ENCODE peak calls at places on chromosomes 12 and 14, in seven cellular contexts. L is fibroblast of lung; S is GM23338; C is A549; F is CD8-positive, alpha-beta memory T cell; Z is tibial nerve; P is cardiac muscle cell. H is an unnamed sample.

GRCh38 chr12:13745100-13745678 is 236.2 kb downstream of the GRIN2B start:
- DNase-seq in L (no peak), S (no peak), C (no peak), F (no peak), Z (no peak), P (no peak), H (no peak)

GRCh38 chr12:68532204-68532886 is 78.4 kb upstream of the RAP1B start:
- DNase-seq in L (peak; percentile 21), S (no peak), C (no peak), F (no peak), Z (no peak), P (no peak), H (no peak)

GRCh38 chr12:130353081-130353480 is 15.4 kb downstream of the PIWIL1 start:
- DNase-seq in L (no peak), S (no peak), C (no peak), F (no peak), Z (no peak), P (no peak), H (no peak)

GRCh38 chr12:41636658-41637057 is 448.5 kb downstream of the PDZRN4 start:
- DNase-seq in L (no peak), S (no peak), C (no peak), F (no peak), Z (no peak), P (no peak), H (no peak)

GRCh38 chr14:31902002-31902401 is 175.1 kb upstream of the ARHGAP5 start:
- DNase-seq in L (no peak), S (no peak), C (no peak), F (no peak), Z (no peak), P (no peak), H (no peak)

GRCh38 chr12:70427611-70428010 is 61.5 kb downstream of the KCNMB4 start:
- DNase-seq in L (no peak), S (no peak), C (no peak), F (no peak), Z (no peak), P (no peak), H (no peak)

GRCh38 chr14:100486025-100486828 is 101.0 kb downstream of the BEGAIN start:
- DNase-seq in L (peak; percentile 64), S (peak; percentile 94), C (peak; percentile 53), F (peak; percentile 17), Z (peak; percentile 66), P (peak; percentile 92), H (no peak)

GRCh38 chr12:100075598-100075997 is 67.1 kb downstream of the BLTP3B start:
- DNase-seq in L (no peak), S (no peak), C (no peak), F (no peak), Z (no peak), P (no peak), H (no peak)

GRCh38 chr12:19971881-19972280 is 396.5 kb upstream of the PDE3A start:
- DNase-seq in L (no peak), S (no peak), C (no peak), F (no peak), Z (no peak), P (no peak), H (no peak)

GRCh38 chr14:33230016-33230415 is 291.3 kb downstream of the NPAS3 start:
- DNase-seq in L (no peak), S (no peak), C (no peak), F (no peak), Z (no peak), P (no peak), H (no peak)

GRCh38 chr12:107760207-107760816 is 625 bp downstream of the PRDM4 start:
- DNase-seq in L (no peak), S (peak; percentile 71), C (peak; percentile 36), F (peak; percentile 41), Z (peak; percentile 11), P (peak; percentile 48), H (no peak)

GRCh38 chr14:96564389-96564788 is 62.2 kb downstream of the PAPOLA start:
- DNase-seq in L (peak; percentile 21), S (no peak), C (no peak), F (no peak), Z (no peak), P (no peak), H (no peak)

GRCh38 chr14:39434401-39434800 is 2.2 kb upstream of the FBXO33 start:
- DNase-seq in L (no peak), S (no peak), C (no peak), F (no peak), Z (no peak), P (no peak), H (no peak)

GRCh38 chr12:46391630-46392029 is 19.1 kb upstream of the SLC38A2 start:
- DNase-seq in L (peak; percentile 81), S (no peak), C (no peak), F (no peak), Z (peak; percentile 73), P (no peak), H (no peak)

DNA sequence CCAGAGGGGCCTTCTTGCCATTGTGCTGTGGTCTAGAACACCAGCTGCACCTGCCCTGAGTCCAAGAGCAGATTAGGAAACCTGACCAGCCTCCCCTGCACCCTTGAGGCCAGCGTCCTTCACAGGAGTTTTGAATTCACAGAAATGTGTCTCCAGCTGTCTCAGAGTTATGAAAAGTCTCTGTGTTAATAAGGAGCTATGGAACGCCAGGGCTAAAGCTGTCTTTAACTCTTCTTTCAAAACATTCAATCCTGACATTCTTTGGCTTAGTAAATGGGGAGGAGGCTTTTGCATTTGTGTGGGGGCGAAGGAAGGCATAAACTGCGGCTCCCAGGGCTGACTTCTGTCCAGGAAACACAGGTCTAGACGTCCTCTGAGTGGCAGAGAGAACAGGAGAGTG is 102.3 kb downstream of the ARF6 start:
- DNase-seq in L (no peak), S (no peak), C (no peak), F (no peak), Z (no peak), P (no peak), H (no peak)
- H3K27ac ChIP-seq in L (no peak overlapping the region), S (no peak overlapping the region), C (peak overlapping the region; percentile 80), F (no peak overlapping the region), Z (no peak overlapping the region), P (no peak overlapping the region), H (no peak overlapping the region)

GRCh38 chr12:94650143-94651056 is at the start of gene TMCC3:
- DNase-seq in L (peak; percentile 45), S (peak; percentile 66), C (peak; percentile 28), F (peak; percentile 7), Z (no peak), P (peak; percentile 70), H (peak; percentile 59)
- H3K27ac ChIP-seq in L (no peak within 1 kb of the TSS), S (no peak within 1 kb of the TSS), C (peak within 1 kb of the TSS; percentile 84), F (no peak within 1 kb of the TSS), Z (peak within 1 kb of the TSS; percentile 77), P (no peak within 1 kb of the TSS), H (peak within 1 kb of the TSS; percentile 88)

GRCh38 chr14:24171422-24172260 is at the start of gene REC8:
- DNase-seq in L (peak; percentile 85), S (peak; percentile 100), C (no peak), F (peak; percentile 85), Z (peak; percentile 61), P (peak; percentile 91), H (peak; percentile 97)
- H3K27ac ChIP-seq in L (no peak within 1 kb of the TSS), S (peak within 1 kb of the TSS; percentile 43), C (no peak within 1 kb of the TSS), F (no peak within 1 kb of the TSS), Z (peak within 1 kb of the TSS; percentile 52), P (no peak within 1 kb of the TSS), H (peak within 1 kb of the TSS; percentile 73)

DNA sequence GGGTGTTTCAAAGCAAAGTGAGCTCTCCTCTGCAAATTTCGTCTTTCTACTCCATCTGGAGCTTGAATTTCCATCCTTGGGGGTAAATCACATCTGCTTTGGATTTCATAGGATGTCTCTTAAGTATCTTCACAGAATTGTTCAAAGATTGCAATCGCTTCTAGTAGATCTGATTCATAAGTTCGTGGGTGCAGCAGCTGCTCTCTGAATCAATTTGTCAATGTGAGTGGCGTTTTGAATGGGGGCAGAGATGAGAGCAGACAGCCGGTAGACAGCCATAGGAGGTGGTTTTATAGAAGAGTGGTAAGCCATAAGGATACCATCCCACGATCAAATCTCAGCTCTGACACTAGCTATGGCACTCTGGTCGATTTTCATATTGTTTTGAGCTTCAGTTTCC is 146.0 kb upstream of the RPH3A start:
- DNase-seq in L (no peak), S (no peak), C (no peak), F (no peak), Z (no peak), P (no peak), H (no peak)
- H3K27ac ChIP-seq in L (no peak overlapping the region), S (no peak overlapping the region), C (no peak overlapping the region), F (no peak overlapping the region), Z (no peak overlapping the region), P (no peak overlapping the region), H (no peak overlapping the region)

GRCh38 chr14:23057757-23058653 is 685 bp upstream of the CDH24 start:
- DNase-seq in L (peak; percentile 81), S (peak; percentile 96), C (peak; percentile 87), F (peak; percentile 81), Z (peak; percentile 82), P (peak; percentile 94), H (no peak)

GRCh38 chr14:23056257-23056955 is 914 bp downstream of the CDH24 start:
- DNase-seq in L (peak; percentile 53), S (peak; percentile 87), C (peak; percentile 97), F (peak; percentile 63), Z (peak; percentile 31), P (peak; percentile 76), H (no peak)

GRCh38 chr14:23055621-23056256 is 1.6 kb downstream of the CDH24 start:
- DNase-seq in L (peak; percentile 30), S (no peak), C (no peak), F (peak; percentile 17), Z (no peak), P (no peak), H (no peak)

GRCh38 chr14:23058654-23059504 is 1.6 kb upstream of the CDH24 start:
- DNase-seq in L (no peak), S (peak; percentile 42), C (no peak), F (no peak), Z (no peak), P (no peak), H (no peak)

DNA sequence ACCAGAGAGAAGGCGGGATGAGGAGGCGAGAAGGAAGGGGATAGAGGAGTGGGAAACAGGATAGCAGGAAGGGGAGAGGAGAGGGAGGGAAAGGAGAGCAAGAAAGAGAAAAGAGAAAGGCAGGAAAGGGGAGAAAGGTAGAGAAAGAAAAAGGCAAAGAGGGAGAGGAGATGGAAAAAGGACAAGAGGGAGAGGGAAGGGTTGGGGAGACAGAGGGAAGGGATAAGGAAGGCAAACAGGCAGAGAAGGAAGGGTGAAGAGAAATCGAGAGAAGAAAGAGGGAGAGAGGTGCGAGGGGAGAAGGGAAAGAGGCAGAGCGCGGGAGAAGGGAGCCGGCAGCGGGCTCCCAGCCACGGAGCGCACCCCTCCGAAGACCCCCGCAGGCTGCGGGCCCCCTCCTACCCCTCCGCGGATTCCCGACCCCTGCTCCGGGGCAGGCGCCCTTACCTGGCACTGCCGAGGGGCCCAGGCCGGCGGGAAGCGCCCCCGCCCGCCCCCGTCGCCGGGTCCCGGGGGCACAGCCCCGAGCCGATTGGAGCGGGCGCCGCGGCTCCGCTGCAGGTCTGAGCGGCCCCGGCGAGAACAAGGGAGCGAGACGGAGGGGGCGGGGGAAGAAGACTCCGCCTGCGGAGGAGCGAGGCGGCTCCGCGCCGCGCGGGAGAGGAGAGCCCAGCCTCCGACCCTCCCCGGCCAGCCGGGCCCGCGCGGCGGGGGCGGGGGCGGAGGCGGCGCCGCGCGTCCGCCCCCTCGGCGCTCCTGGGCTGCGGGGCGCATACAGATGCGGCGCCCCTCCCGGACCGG is at the start of gene CDH24:
- DNase-seq in L (peak; percentile 58), S (peak; percentile 86), C (peak; percentile 64), F (peak; percentile 51), Z (peak; percentile 48), P (peak; percentile 86), H (no peak)
- H3K27ac ChIP-seq in L (peak within 1 kb of the TSS; percentile 45), S (peak within 1 kb of the TSS; percentile 85), C (peak within 1 kb of the TSS; percentile 89), F (no peak within 1 kb of the TSS), Z (peak within 1 kb of the TSS; percentile 70), P (peak within 1 kb of the TSS; percentile 77), H (peak within 1 kb of the TSS; percentile 49)

GRCh38 chr12:62716037-62716436 is 218.9 kb downstream of the PPM1H start:
- DNase-seq in L (no peak), S (no peak), C (no peak), F (no peak), Z (no peak), P (no peak), H (no peak)
- H3K27ac ChIP-seq in L (no peak overlapping the region), S (no peak overlapping the region), C (peak overlapping the region; percentile 94), F (no peak overlapping the region), Z (no peak overlapping the region), P (no peak overlapping the region), H (no peak overlapping the region)